ENCODE peak calls at places on chromosomes 2 and 18, in six cellular contexts. One of them, this sample, is unnamed.

GRCh38 chr2:85717308-85718005 is 23.3 kb downstream of the GNLY start:
- DNase-seq in Karpas-422: no peak
- DNase-seq in effector memory CD4-positive, alpha-beta T cell: no peak
- DNase-seq in mammary epithelial cell: no peak
- DNase-seq in astrocyte of the spinal cord: no peak
- DNase-seq in dorsolateral prefrontal cortex: no peak
- DNase-seq in this sample: no peak

GRCh38 chr18:42814618-42815017 is 300.9 kb downstream of the RIT2 start:
- DNase-seq in Karpas-422: no peak
- DNase-seq in dorsolateral prefrontal cortex: no peak
- DNase-seq in astrocyte of the spinal cord: no peak
- DNase-seq in effector memory CD4-positive, alpha-beta T cell: no peak
- DNase-seq in mammary epithelial cell: no peak
- DNase-seq in this sample: peak; percentile 37

GRCh38 chr2:156430978-156431358 is 5.2 kb upstream of the GPD2 start:
- DNase-seq in dorsolateral prefrontal cortex: no peak
- DNase-seq in effector memory CD4-positive, alpha-beta T cell: no peak
- DNase-seq in astrocyte of the spinal cord: peak; percentile 71
- DNase-seq in Karpas-422: no peak
- DNase-seq in mammary epithelial cell: peak; percentile 57
- DNase-seq in this sample: no peak

GRCh38 chr2:213187833-213188532 is 36.6 kb upstream of the IKZF2 start:
- DNase-seq in mammary epithelial cell: peak; percentile 44
- DNase-seq in Karpas-422: no peak
- DNase-seq in dorsolateral prefrontal cortex: no peak
- DNase-seq in astrocyte of the spinal cord: peak; percentile 66
- DNase-seq in effector memory CD4-positive, alpha-beta T cell: no peak
- DNase-seq in this sample: no peak

GRCh38 chr2:8956789-8957188 is 46.7 kb downstream of the MBOAT2 start:
- DNase-seq in mammary epithelial cell: no peak
- DNase-seq in Karpas-422: no peak
- DNase-seq in dorsolateral prefrontal cortex: no peak
- DNase-seq in effector memory CD4-positive, alpha-beta T cell: no peak
- DNase-seq in astrocyte of the spinal cord: no peak
- DNase-seq in this sample: no peak

GRCh38 chr2:40511661-40512213 is 59.8 kb upstream of the SLC8A1 start:
- DNase-seq in effector memory CD4-positive, alpha-beta T cell: no peak
- DNase-seq in Karpas-422: no peak
- DNase-seq in astrocyte of the spinal cord: peak; percentile 75
- DNase-seq in mammary epithelial cell: peak; percentile 2
- DNase-seq in dorsolateral prefrontal cortex: no peak
- DNase-seq in this sample: peak; percentile 22

GRCh38 chr2:120959426-120959825 is 223.8 kb downstream of the GLI2 start:
- DNase-seq in Karpas-422: no peak
- DNase-seq in astrocyte of the spinal cord: peak; percentile 67
- DNase-seq in effector memory CD4-positive, alpha-beta T cell: no peak
- DNase-seq in mammary epithelial cell: peak; percentile 70
- DNase-seq in dorsolateral prefrontal cortex: no peak
- DNase-seq in this sample: peak; percentile 69

GRCh38 chr18:34592961-34593382 is 117.1 kb upstream of the DTNA start:
- DNase-seq in astrocyte of the spinal cord: peak; percentile 85
- DNase-seq in Karpas-422: no peak
- DNase-seq in dorsolateral prefrontal cortex: peak; percentile 69
- DNase-seq in mammary epithelial cell: peak; percentile 76
- DNase-seq in effector memory CD4-positive, alpha-beta T cell: no peak
- DNase-seq in this sample: peak; percentile 42

GRCh38 chr2:226906439-226906796 is 70.6 kb downstream of the RHBDD1 start:
- DNase-seq in dorsolateral prefrontal cortex: no peak
- DNase-seq in mammary epithelial cell: no peak
- DNase-seq in Karpas-422: no peak
- DNase-seq in astrocyte of the spinal cord: no peak
- DNase-seq in effector memory CD4-positive, alpha-beta T cell: no peak
- DNase-seq in this sample: no peak

GRCh38 chr2:25086070-25086560 is 44.2 kb downstream of the EFR3B start:
- DNase-seq in Karpas-422: no peak
- DNase-seq in mammary epithelial cell: no peak
- DNase-seq in dorsolateral prefrontal cortex: no peak
- DNase-seq in effector memory CD4-positive, alpha-beta T cell: no peak
- DNase-seq in astrocyte of the spinal cord: no peak
- DNase-seq in this sample: no peak

GRCh38 chr2:36371963-36372391 is 16.4 kb downstream of the CRIM1 start:
- DNase-seq in mammary epithelial cell: peak; percentile 60
- DNase-seq in astrocyte of the spinal cord: peak; percentile 78
- DNase-seq in effector memory CD4-positive, alpha-beta T cell: no peak
- DNase-seq in dorsolateral prefrontal cortex: no peak
- DNase-seq in Karpas-422: no peak
- DNase-seq in this sample: no peak

GRCh38 chr2:110823165-110823564 is 90.8 kb downstream of the ACOXL start:
- DNase-seq in astrocyte of the spinal cord: no peak
- DNase-seq in effector memory CD4-positive, alpha-beta T cell: no peak
- DNase-seq in mammary epithelial cell: no peak
- DNase-seq in Karpas-422: no peak
- DNase-seq in dorsolateral prefrontal cortex: no peak
- DNase-seq in this sample: no peak

GRCh38 chr2:156334496-156335478 is 2.3 kb upstream of the NR4A2 start:
- DNase-seq in Karpas-422: no peak
- DNase-seq in effector memory CD4-positive, alpha-beta T cell: peak; percentile 86
- DNase-seq in dorsolateral prefrontal cortex: peak; percentile 85
- DNase-seq in mammary epithelial cell: peak; percentile 85
- DNase-seq in astrocyte of the spinal cord: peak; percentile 95
- DNase-seq in this sample: peak; percentile 97

GRCh38 chr2:137675584-137676327 is 288.5 kb upstream of the HNMT start:
- DNase-seq in astrocyte of the spinal cord: no peak
- DNase-seq in effector memory CD4-positive, alpha-beta T cell: no peak
- DNase-seq in Karpas-422: no peak
- DNase-seq in mammary epithelial cell: no peak
- DNase-seq in dorsolateral prefrontal cortex: no peak
- DNase-seq in this sample: no peak

GRCh38 chr2:241924069-241924908 is 54.8 kb downstream of the RTP5 start:
- DNase-seq in dorsolateral prefrontal cortex: no peak
- DNase-seq in effector memory CD4-positive, alpha-beta T cell: no peak
- DNase-seq in astrocyte of the spinal cord: no peak
- DNase-seq in mammary epithelial cell: no peak
- DNase-seq in Karpas-422: no peak
- DNase-seq in this sample: no peak

GRCh38 chr2:101435011-101435862 is 39.7 kb downstream of the RFX8 start:
- DNase-seq in Karpas-422: no peak
- DNase-seq in mammary epithelial cell: no peak
- DNase-seq in dorsolateral prefrontal cortex: no peak
- DNase-seq in astrocyte of the spinal cord: peak; percentile 79
- DNase-seq in effector memory CD4-positive, alpha-beta T cell: no peak
- DNase-seq in this sample: peak; percentile 43

GRCh38 chr2:36743954-36744353 is 47.4 kb downstream of the VIT start:
- DNase-seq in Karpas-422: no peak
- DNase-seq in dorsolateral prefrontal cortex: no peak
- DNase-seq in astrocyte of the spinal cord: no peak
- DNase-seq in mammary epithelial cell: no peak
- DNase-seq in effector memory CD4-positive, alpha-beta T cell: no peak
- DNase-seq in this sample: no peak

GRCh38 chr18:74785632-74786031 is 188.0 kb downstream of the ZNF407 start:
- DNase-seq in astrocyte of the spinal cord: no peak
- DNase-seq in mammary epithelial cell: no peak
- DNase-seq in effector memory CD4-positive, alpha-beta T cell: no peak
- DNase-seq in Karpas-422: no peak
- DNase-seq in dorsolateral prefrontal cortex: no peak
- DNase-seq in this sample: no peak

GRCh38 chr2:200472853-200473464 is 36.9 kb downstream of the KCTD18 start:
- DNase-seq in Karpas-422: no peak
- DNase-seq in dorsolateral prefrontal cortex: no peak
- DNase-seq in effector memory CD4-positive, alpha-beta T cell: no peak
- DNase-seq in mammary epithelial cell: no peak
- DNase-seq in astrocyte of the spinal cord: no peak
- DNase-seq in this sample: no peak

GRCh38 chr2:35454966-35455638 is 900.5 kb upstream of the CRIM1 start:
- DNase-seq in Karpas-422: no peak
- DNase-seq in effector memory CD4-positive, alpha-beta T cell: no peak
- DNase-seq in mammary epithelial cell: peak; percentile 67
- DNase-seq in astrocyte of the spinal cord: peak; percentile 37
- DNase-seq in dorsolateral prefrontal cortex: no peak
- DNase-seq in this sample: no peak

GRCh38 chr2:220078439-220078838 is 451.0 kb downstream of the SLC4A3 start:
- DNase-seq in effector memory CD4-positive, alpha-beta T cell: no peak
- DNase-seq in astrocyte of the spinal cord: peak; percentile 43
- DNase-seq in mammary epithelial cell: no peak
- DNase-seq in Karpas-422: no peak
- DNase-seq in dorsolateral prefrontal cortex: no peak
- DNase-seq in this sample: no peak

GRCh38 chr18:7566244-7566586 is 901 bp upstream of the PTPRM start:
- DNase-seq in effector memory CD4-positive, alpha-beta T cell: no peak
- DNase-seq in dorsolateral prefrontal cortex: no peak
- DNase-seq in Karpas-422: no peak
- DNase-seq in astrocyte of the spinal cord: peak; percentile 46
- DNase-seq in mammary epithelial cell: no peak
- DNase-seq in this sample: no peak

GRCh38 chr2:32357545-32358482 is 991 bp downstream of the BIRC6 start:
- DNase-seq in Karpas-422: peak; percentile 78
- DNase-seq in effector memory CD4-positive, alpha-beta T cell: peak; percentile 26
- DNase-seq in dorsolateral prefrontal cortex: no peak
- DNase-seq in mammary epithelial cell: peak; percentile 67
- DNase-seq in astrocyte of the spinal cord: peak; percentile 41
- DNase-seq in this sample: peak; percentile 78

GRCh38 chr2:53970095-53970897 is 497 bp downstream of the PSME4 start:
- DNase-seq in effector memory CD4-positive, alpha-beta T cell: peak; percentile 11
- DNase-seq in Karpas-422: peak; percentile 77
- DNase-seq in mammary epithelial cell: peak; percentile 57
- DNase-seq in astrocyte of the spinal cord: peak; percentile 43
- DNase-seq in dorsolateral prefrontal cortex: no peak
- DNase-seq in this sample: peak; percentile 37

GRCh38 chr18:4369726-4370125 is 85.4 kb downstream of the DLGAP1 start:
- DNase-seq in astrocyte of the spinal cord: no peak
- DNase-seq in effector memory CD4-positive, alpha-beta T cell: no peak
- DNase-seq in Karpas-422: no peak
- DNase-seq in mammary epithelial cell: no peak
- DNase-seq in dorsolateral prefrontal cortex: no peak
- DNase-seq in this sample: no peak

GRCh38 chr2:236946871-236947270 is 138.8 kb upstream of the COPS8 start:
- DNase-seq in mammary epithelial cell: no peak
- DNase-seq in effector memory CD4-positive, alpha-beta T cell: no peak
- DNase-seq in astrocyte of the spinal cord: no peak
- DNase-seq in Karpas-422: no peak
- DNase-seq in dorsolateral prefrontal cortex: no peak
- DNase-seq in this sample: peak; percentile 60

GRCh38 chr2:111618577-111618930 is 265.4 kb downstream of the ANAPC1 start:
- DNase-seq in mammary epithelial cell: no peak
- DNase-seq in Karpas-422: peak; percentile 28
- DNase-seq in dorsolateral prefrontal cortex: no peak
- DNase-seq in astrocyte of the spinal cord: peak; percentile 42
- DNase-seq in effector memory CD4-positive, alpha-beta T cell: no peak
- DNase-seq in this sample: peak; percentile 31

GRCh38 chr2:188292446-188293239 is 969 bp downstream of the GULP1 start:
- DNase-seq in astrocyte of the spinal cord: peak; percentile 83
- DNase-seq in mammary epithelial cell: peak; percentile 78
- DNase-seq in effector memory CD4-positive, alpha-beta T cell: no peak
- DNase-seq in dorsolateral prefrontal cortex: peak; percentile 50
- DNase-seq in Karpas-422: no peak
- DNase-seq in this sample: peak; percentile 84

GRCh38 chr2:188295067-188295685 is 3.5 kb downstream of the GULP1 start:
- DNase-seq in effector memory CD4-positive, alpha-beta T cell: no peak
- DNase-seq in Karpas-422: no peak
- DNase-seq in mammary epithelial cell: no peak
- DNase-seq in astrocyte of the spinal cord: no peak
- DNase-seq in dorsolateral prefrontal cortex: no peak
- DNase-seq in this sample: no peak

GRCh38 chr2:188294547-188294946 is 2.9 kb downstream of the GULP1 start:
- DNase-seq in effector memory CD4-positive, alpha-beta T cell: no peak
- DNase-seq in astrocyte of the spinal cord: peak; percentile 32
- DNase-seq in Karpas-422: no peak
- DNase-seq in mammary epithelial cell: no peak
- DNase-seq in dorsolateral prefrontal cortex: no peak
- DNase-seq in this sample: no peak

GRCh38 chr2:188291617-188292445 is at the start of gene GULP1:
- DNase-seq in astrocyte of the spinal cord: peak; percentile 84
- DNase-seq in effector memory CD4-positive, alpha-beta T cell: no peak
- DNase-seq in dorsolateral prefrontal cortex: peak; percentile 72
- DNase-seq in mammary epithelial cell: peak; percentile 72
- DNase-seq in Karpas-422: no peak
- DNase-seq in this sample: peak; percentile 91

DNA sequence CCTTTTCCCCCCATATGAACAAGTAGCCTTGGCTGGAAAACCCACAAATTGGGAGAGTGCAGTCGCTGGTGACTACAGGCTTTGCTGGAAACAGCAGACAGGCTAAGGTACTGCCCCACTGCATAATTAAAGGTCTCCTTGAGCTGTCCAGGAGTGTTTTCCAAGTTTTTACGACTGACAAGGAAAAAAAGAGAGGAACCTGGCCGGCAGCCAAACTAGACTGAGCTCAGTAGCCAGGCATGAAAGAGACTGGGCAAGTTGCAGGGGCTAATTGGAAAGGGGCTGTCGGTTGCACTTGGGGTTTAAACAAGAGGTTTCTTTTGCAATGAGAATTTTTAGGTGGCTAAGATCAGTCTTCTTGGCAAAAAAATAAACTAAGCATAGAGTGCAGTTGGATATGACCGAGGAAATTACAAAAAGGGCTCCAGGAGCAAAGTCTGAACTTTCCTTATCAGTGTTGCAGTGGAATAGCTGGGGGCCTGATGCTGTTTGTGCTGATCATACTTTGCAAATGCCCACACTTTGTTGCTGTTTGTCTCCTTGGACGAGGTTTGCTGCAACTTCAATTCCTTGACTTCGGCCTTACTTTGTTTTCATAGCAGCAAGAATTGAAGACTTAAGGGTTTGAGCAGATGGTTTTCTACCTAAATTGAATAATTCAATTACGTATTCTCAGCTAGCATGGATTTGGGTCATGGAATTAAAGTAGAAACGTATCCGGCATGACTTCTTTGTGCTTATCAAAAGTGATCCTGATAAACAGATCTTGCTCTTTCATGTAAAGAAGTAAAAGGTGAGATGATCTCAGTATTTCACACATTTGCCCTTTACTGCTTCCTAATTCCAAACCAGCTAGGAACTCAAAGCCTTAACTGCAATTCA is 2.2 kb downstream of the GULP1 start:
- DNase-seq in dorsolateral prefrontal cortex: peak; percentile 72
- DNase-seq in astrocyte of the spinal cord: peak; percentile 80
- DNase-seq in mammary epithelial cell: peak; percentile 53
- DNase-seq in effector memory CD4-positive, alpha-beta T cell: no peak
- DNase-seq in Karpas-422: no peak
- DNase-seq in this sample: peak; percentile 86
- H3K4me3 ChIP-seq in dorsolateral prefrontal cortex: peak overlapping the region; percentile 72
- H3K4me3 ChIP-seq in astrocyte of the spinal cord: peak overlapping the region; percentile 88
- H3K4me3 ChIP-seq in mammary epithelial cell: peak overlapping the region; percentile 79
- H3K4me3 ChIP-seq in effector memory CD4-positive, alpha-beta T cell: no peak overlapping the region
- H3K4me3 ChIP-seq in Karpas-422: no peak overlapping the region
- H3K4me3 ChIP-seq in this sample: peak overlapping the region; percentile 62

GRCh38 chr2:224039770-224040088 is 643 bp upstream of the SERPINE2 start:
- DNase-seq in effector memory CD4-positive, alpha-beta T cell: no peak
- DNase-seq in astrocyte of the spinal cord: no peak
- DNase-seq in mammary epithelial cell: no peak
- DNase-seq in dorsolateral prefrontal cortex: no peak
- DNase-seq in Karpas-422: no peak
- DNase-seq in this sample: no peak
- H3K4me3 ChIP-seq in effector memory CD4-positive, alpha-beta T cell: peak overlapping the region; percentile 37
- H3K4me3 ChIP-seq in astrocyte of the spinal cord: peak overlapping the region; percentile 72
- H3K4me3 ChIP-seq in mammary epithelial cell: peak overlapping the region; percentile 47
- H3K4me3 ChIP-seq in dorsolateral prefrontal cortex: peak overlapping the region; percentile 78
- H3K4me3 ChIP-seq in Karpas-422: no peak overlapping the region
- H3K4me3 ChIP-seq in this sample: peak overlapping the region; percentile 72

GRCh38 chr2:201797175-201797840 is 9.0 kb upstream of the CDK15 start:
- DNase-seq in mammary epithelial cell: peak; percentile 35
- DNase-seq in astrocyte of the spinal cord: peak; percentile 89
- DNase-seq in effector memory CD4-positive, alpha-beta T cell: no peak
- DNase-seq in dorsolateral prefrontal cortex: no peak
- DNase-seq in Karpas-422: no peak
- DNase-seq in this sample: no peak
- H3K4me3 ChIP-seq in mammary epithelial cell: no peak overlapping the region
- H3K4me3 ChIP-seq in astrocyte of the spinal cord: no peak overlapping the region
- H3K4me3 ChIP-seq in effector memory CD4-positive, alpha-beta T cell: no peak overlapping the region
- H3K4me3 ChIP-seq in dorsolateral prefrontal cortex: no peak overlapping the region
- H3K4me3 ChIP-seq in Karpas-422: no peak overlapping the region
- H3K4me3 ChIP-seq in this sample: no peak overlapping the region

GRCh38 chr18:9643549-9643948 is 29.2 kb upstream of the PPP4R1 start:
- DNase-seq in effector memory CD4-positive, alpha-beta T cell: no peak
- DNase-seq in Karpas-422: peak; percentile 28
- DNase-seq in mammary epithelial cell: peak; percentile 92
- DNase-seq in dorsolateral prefrontal cortex: no peak
- DNase-seq in astrocyte of the spinal cord: peak; percentile 97
- DNase-seq in this sample: no peak
- H3K4me3 ChIP-seq in effector memory CD4-positive, alpha-beta T cell: no peak overlapping the region
- H3K4me3 ChIP-seq in Karpas-422: no peak overlapping the region
- H3K4me3 ChIP-seq in mammary epithelial cell: peak overlapping the region; percentile 17
- H3K4me3 ChIP-seq in dorsolateral prefrontal cortex: no peak overlapping the region
- H3K4me3 ChIP-seq in astrocyte of the spinal cord: no peak overlapping the region
- H3K4me3 ChIP-seq in this sample: no peak overlapping the region

This sample was measured in right cardiac atrium.